ENCODE peak calls at places on chromosomes 5 and 9, in four cellular contexts. M, S, H and D are unnamed samples. For H3K27me3, the result is how much of the 10 kb centered on the place peaks cover.

GRCh38 chr5:132001647-132002561 is 9.6 kb downstream of the ACSL6 start:
- DNase-seq in M (peak), S (peak), H (peak), D (peak)

GRCh38 chr9:131407717-131408195 is 13.9 kb downstream of the PRRC2B start:
- DNase-seq in M (peak), S (peak), H (no peak), D (no peak)

GRCh38 chr9:79623799-79624721 is 52.3 kb downstream of the TLE4 start:
- DNase-seq in M (peak), S (no peak), H (peak), D (no peak)

GRCh38 chr5:147857302-147858129 is 21.0 kb upstream of the SCGB3A2 start:
- DNase-seq in M (peak), S (peak), H (peak), D (peak)

GRCh38 chr5:94884294-94884693 is 265.8 kb downstream of the SLF1 start:
- DNase-seq in M (no peak), S (peak), H (no peak), D (no peak)

GRCh38 chr5:141878186-141878770 is at the start of gene PCDH1:
- DNase-seq in M (peak), S (peak), H (peak), D (no peak)

GRCh38 chr9:129483467-129484324 is 137.2 kb downstream of the C9orf50 start:
- DNase-seq in M (peak), S (peak), H (peak), D (peak)

GRCh38 chr5:59040007-59040803 is 457.3 kb downstream of the RAB3C start:
- DNase-seq in M (peak), S (no peak), H (no peak), D (no peak)

GRCh38 chr5:163094492-163095180 is 342.8 kb upstream of the CCNG1 start:
- DNase-seq in M (no peak), S (no peak), H (no peak), D (no peak)

GRCh38 chr5:96687812-96688453 is 25.8 kb downstream of the CAST start:
- DNase-seq in M (peak), S (peak), H (peak), D (peak)

GRCh38 chr5:114435885-114436299 is 74.0 kb downstream of the KCNN2 start:
- DNase-seq in M (no peak), S (no peak), H (no peak), D (no peak)

GRCh38 chr9:98924971-98925820 is 18.5 kb upstream of the COL15A1 start:
- DNase-seq in M (peak), S (no peak), H (no peak), D (no peak)

GRCh38 chr5:23208959-23209431 is 298.4 kb upstream of the PRDM9 start:
- DNase-seq in M (peak), S (peak), H (peak), D (no peak)
- TF ChIP-seq EZH2phosphoT487 in M (no peak), S (no peak), H (no peak), D (no peak)

GRCh38 chr5:81534481-81534840 is 140.5 kb upstream of the ACOT12 start:
- DNase-seq in M (no peak), S (no peak), H (no peak), D (no peak)
- H3K27me3 ChIP-seq in M (under half), S (under half), H (under half), D (under half)

DNA sequence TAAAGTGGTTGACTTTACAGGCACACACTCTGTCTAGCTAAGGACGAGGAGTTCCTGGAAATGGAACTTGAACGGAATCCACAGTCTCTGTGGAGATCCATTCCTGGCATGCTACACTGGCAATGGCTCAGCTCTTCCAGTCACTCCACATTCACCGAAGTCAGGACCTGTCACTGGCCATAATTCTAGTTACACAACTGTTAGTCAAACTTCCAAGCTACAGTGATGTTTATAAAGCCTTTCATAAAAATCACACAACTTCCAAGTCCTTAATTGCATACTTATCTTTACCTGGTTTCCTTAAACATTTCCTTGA is 15.7 kb downstream of the CDC14B start:
- DNase-seq in M (peak), S (no peak), H (no peak), D (no peak)
- H2AFZ ChIP-seq in M (peak), S (no peak), H (no peak), D (no peak)

GRCh38 chr9:136330406-136330990 is 3.2 kb downstream of the GPSM1 start:
- DNase-seq in M (no peak), S (no peak), H (no peak), D (no peak)
- TF ChIP-seq EZH2phosphoT487 in M (no peak), S (no peak), H (no peak), D (no peak)

GRCh38 chr9:122128432-122129343 is 30.9 kb downstream of the NDUFA8 start:
- DNase-seq in M (no peak), S (no peak), H (no peak), D (no peak)
- H3K27me3 ChIP-seq in M (under half), S (half or more), H (under half), D (under half)

GRCh38 chr5:100776244-100776643 is 126.8 kb downstream of the ST8SIA4 start:
- DNase-seq in M (peak), S (no peak), H (peak), D (no peak)
- H2AFZ ChIP-seq in M (no peak), S (no peak), H (no peak), D (no peak)

GRCh38 chr9:137515338-137515724 is 34.9 kb downstream of the PNPLA7 start:
- DNase-seq in M (no peak), S (no peak), H (no peak), D (no peak)

GRCh38 chr9:137514691-137515337 is 35.4 kb downstream of the PNPLA7 start:
- DNase-seq in M (no peak), S (no peak), H (no peak), D (no peak)

GRCh38 chr9:137519553-137519952 is 30.6 kb downstream of the PNPLA7 start:
- DNase-seq in M (no peak), S (no peak), H (no peak), D (no peak)

GRCh38 chr9:137511758-137512463 is 38.3 kb downstream of the PNPLA7 start:
- DNase-seq in M (no peak), S (no peak), H (no peak), D (no peak)

DNA sequence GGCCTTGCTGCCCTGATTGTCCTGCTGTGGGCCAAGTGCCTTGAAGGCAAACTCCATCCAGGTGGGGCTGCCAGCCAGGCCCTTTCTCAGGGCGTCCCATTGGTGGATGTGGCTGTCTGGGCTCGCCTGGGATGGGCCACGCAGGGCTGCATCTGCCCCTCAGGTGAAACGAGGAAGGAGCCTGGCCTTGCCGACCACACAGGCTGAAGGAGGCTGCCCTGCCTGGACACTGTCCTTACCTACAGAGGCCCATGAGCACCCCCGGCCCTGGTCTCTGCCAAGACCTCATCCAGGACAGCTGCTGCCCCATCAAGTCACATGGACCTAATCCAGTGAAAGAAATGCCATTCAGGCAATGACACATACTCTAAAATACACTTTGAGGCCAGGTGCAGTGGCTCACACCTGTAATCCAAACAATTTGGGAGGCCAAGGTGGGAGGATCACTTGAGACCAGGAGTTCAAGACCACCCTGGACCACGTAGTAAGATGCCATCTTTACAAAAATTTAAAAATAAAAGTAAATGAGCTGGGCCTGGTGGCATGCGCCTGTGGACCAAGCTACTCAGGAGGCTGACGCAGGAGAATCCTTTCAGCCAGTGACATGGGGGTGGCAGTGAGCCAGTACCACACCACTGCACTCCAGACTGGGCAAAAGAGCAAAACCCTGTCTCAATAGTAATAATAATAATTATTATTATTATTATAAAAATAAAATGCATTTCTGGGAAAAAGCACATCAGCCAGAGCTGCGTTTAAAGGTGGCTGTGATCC is 33.9 kb downstream of the PNPLA7 start:
- DNase-seq in M (no peak), S (no peak), H (no peak), D (no peak)
- TF ChIP-seq EZH2phosphoT487 in M (no peak), S (no peak), H (no peak), D (no peak)

GRCh38 chr5:140835622-140836510 is 1.8 kb downstream of the PCDHA7 start:
- DNase-seq in M (no peak), S (no peak), H (no peak), D (no peak)
- H3K27me3 ChIP-seq in M (under half), S (under half), H (under half), D (under half)